ENCODE peak calls at places on chromosomes 7 and 10, in five cellular contexts. Q is sigmoid colon, X is transverse colon, U is stomach, P is IMR-90. R is an unnamed sample.

GRCh38 chr7:56046728-56047445 is 4.4 kb downstream of the PSPH start:
- DNase-seq in Q (no peak), X (no peak), U (peak), P (peak), R (peak)

GRCh38 chr10:29130190-29130673 is 158.6 kb upstream of the LYZL1 start:
- DNase-seq in Q (no peak), X (no peak), U (no peak), P (peak), R (no peak)

GRCh38 chr10:73965890-73966768 is 31.8 kb upstream of the VCL start:
- DNase-seq in Q (peak), X (peak), U (peak), P (peak), R (peak)

GRCh38 chr7:108448777-108449576 is 7.3 kb downstream of the NRCAM start:
- DNase-seq in Q (no peak), X (no peak), U (no peak), P (no peak), R (no peak)

GRCh38 chr7:103637080-103637479 is 191.1 kb upstream of the SLC26A5 start:
- DNase-seq in Q (no peak), X (no peak), U (no peak), P (peak), R (no peak)

GRCh38 chr10:34187201-34187600 is 627.9 kb downstream of the PARD3 start:
- DNase-seq in Q (no peak), X (no peak), U (no peak), P (peak), R (no peak)

GRCh38 chr10:3776796-3777571 is 8.0 kb downstream of the KLF6 start:
- DNase-seq in Q (peak), X (peak), U (peak), P (peak), R (peak)

GRCh38 chr7:1160665-1161010 is 642 bp upstream of the ZFAND2A start:
- DNase-seq in Q (no peak), X (peak), U (no peak), P (no peak), R (no peak)

GRCh38 chr10:88582806-88583583 is at the start of gene RNLS:
- DNase-seq in Q (peak), X (peak), U (peak), P (peak), R (peak)

GRCh38 chr7:47885309-47886000 is 62.8 kb downstream of the PKD1L1 start:
- DNase-seq in Q (no peak), X (no peak), U (no peak), P (no peak), R (no peak)

GRCh38 chr10:62433181-62433692 is 59.1 kb downstream of the ZNF365 start:
- DNase-seq in Q (peak), X (no peak), U (no peak), P (peak), R (no peak)

GRCh38 chr7:50679218-50680007 is 103.3 kb downstream of the GRB10 start:
- DNase-seq in Q (no peak), X (no peak), U (no peak), P (peak), R (no peak)

GRCh38 chr7:34207810-34208209 is 302.5 kb downstream of the BMPER start:
- DNase-seq in Q (no peak), X (no peak), U (no peak), P (no peak), R (no peak)

GRCh38 chr7:148987010-148987750 is 41.1 kb downstream of the PDIA4 start:
- DNase-seq in Q (peak), X (peak), U (peak), P (peak), R (peak)

GRCh38 chr7:132545756-132546155 is 30.5 kb downstream of the PLXNA4 start:
- DNase-seq in Q (no peak), X (no peak), U (no peak), P (no peak), R (no peak)

GRCh38 chr7:43193905-43194304 is 81.5 kb downstream of the HECW1 start:
- DNase-seq in Q (no peak), X (no peak), U (no peak), P (no peak), R (no peak)

GRCh38 chr10:43938810-43939209 is 290.1 kb upstream of the ZNF32 start:
- DNase-seq in Q (no peak), X (no peak), U (no peak), P (no peak), R (no peak)

GRCh38 chr10:80253266-80253962 is 36.0 kb downstream of the MAT1A start:
- DNase-seq in Q (no peak), X (no peak), U (no peak), P (no peak), R (no peak)

GRCh38 chr10:98262571-98262970 is 5.4 kb downstream of the LOXL4 start:
- DNase-seq in Q (no peak), X (no peak), U (peak), P (peak), R (no peak)

GRCh38 chr10:103333934-103334520 is 16.9 kb downstream of the PCGF6 start:
- DNase-seq in Q (no peak), X (no peak), U (no peak), P (peak), R (no peak)

GRCh38 chr10:7507887-7508726 is 97.3 kb upstream of the SFMBT2 start:
- DNase-seq in Q (no peak), X (peak), U (no peak), P (no peak), R (no peak)

GRCh38 chr10:88933584-88933983 is 19.0 kb downstream of the ACTA2 start:
- DNase-seq in Q (no peak), X (no peak), U (no peak), P (no peak), R (no peak)

GRCh38 chr10:5584895-5585516 is 60.2 kb downstream of the CALML3 start:
- DNase-seq in Q (peak), X (no peak), U (no peak), P (peak), R (no peak)

GRCh38 chr10:96501985-96502384 is 11.7 kb downstream of the TLL2 start:
- DNase-seq in Q (no peak), X (no peak), U (no peak), P (no peak), R (no peak)

GRCh38 chr7:134431805-134432204 is 27.1 kb downstream of the AKR1B1 start:
- DNase-seq in Q (no peak), X (peak), U (peak), P (no peak), R (no peak)

GRCh38 chr10:76119515-76119914 is 688.1 kb downstream of the LRMDA start:
- DNase-seq in Q (no peak), X (no peak), U (no peak), P (peak), R (no peak)

GRCh38 chr10:6143128-6143527 is 54.3 kb downstream of the RBM17 start:
- DNase-seq in Q (no peak), X (no peak), U (no peak), P (no peak), R (no peak)

GRCh38 chr10:127715782-127716378 is 21.1 kb upstream of the FOXI2 start:
- DNase-seq in Q (no peak), X (no peak), U (no peak), P (no peak), R (no peak)

GRCh38 chr10:131018886-131019500 is 292.5 kb downstream of the TCERG1L start:
- DNase-seq in Q (no peak), X (no peak), U (no peak), P (no peak), R (no peak)

GRCh38 chr7:38463277-38464224 is 167.6 kb downstream of the AMPH start:
- DNase-seq in Q (peak), X (peak), U (peak), P (peak), R (peak)

GRCh38 chr10:126704637-126705036 is 34.1 kb upstream of the C10orf90 start:
- DNase-seq in Q (no peak), X (no peak), U (no peak), P (no peak), R (no peak)

GRCh38 chr7:31688347-31688746 is 1.3 kb downstream of the PPP1R17 start:
- DNase-seq in Q (no peak), X (no peak), U (no peak), P (no peak), R (no peak)

GRCh38 chr7:13148548-13148947 is 461.1 kb downstream of the ARL4A start:
- DNase-seq in Q (no peak), X (no peak), U (no peak), P (no peak), R (no peak)

GRCh38 chr7:128262273-128263028 is 21.4 kb downstream of the LEP start:
- DNase-seq in Q (no peak), X (no peak), U (no peak), P (no peak), R (no peak)

GRCh38 chr7:122262246-122262645 is 42.3 kb downstream of the FEZF1 start:
- DNase-seq in Q (no peak), X (no peak), U (no peak), P (no peak), R (no peak)

GRCh38 chr10:112475565-112476233 is 28.7 kb downstream of the VTI1A start:
- DNase-seq in Q (no peak), X (no peak), U (no peak), P (peak), R (no peak)

GRCh38 chr10:43225787-43226153 is 41.1 kb downstream of the RASGEF1A start:
- DNase-seq in Q (peak), X (peak), U (no peak), P (no peak), R (no peak)

GRCh38 chr10:3239066-3239919 is 66.7 kb upstream of the PITRM1 start:
- DNase-seq in Q (peak), X (peak), U (peak), P (peak), R (peak)

GRCh38 chr10:4867520-4868356 is 41.7 kb downstream of the AKR1E2 start:
- DNase-seq in Q (no peak), X (no peak), U (no peak), P (peak), R (no peak)

DNA sequence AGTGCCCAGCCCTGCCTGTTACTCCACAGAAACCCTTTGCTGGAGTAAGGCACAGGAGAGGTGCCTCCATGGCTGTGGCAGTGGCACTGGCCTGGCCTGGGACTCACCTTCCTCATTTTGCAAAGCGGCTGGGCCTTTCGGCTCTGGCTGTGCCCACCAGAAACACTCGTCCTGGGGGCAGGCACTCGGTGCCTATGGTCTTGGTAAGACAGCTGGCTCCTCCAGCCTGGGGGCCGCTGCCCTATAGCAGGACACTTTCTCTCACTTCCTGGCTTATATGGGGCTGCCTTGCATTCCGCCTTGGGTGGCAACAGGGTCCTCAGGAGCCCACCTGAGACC is 13.2 kb downstream of the ZMIZ1 start:
- DNase-seq in Q (no peak), X (no peak), U (no peak), P (no peak), R (no peak)
- TF ChIP-seq POLR2A in Q (no peak), X (no peak), U (no peak), P (no peak), R (no peak)

GRCh38 chr10:17019696-17020095 is 109.9 kb downstream of the CUBN start:
- DNase-seq in Q (no peak), X (peak), U (no peak), P (peak), R (no peak)
- H3K27ac ChIP-seq in Q (no peak), X (no peak), U (no peak), P (no peak), R (no peak)

DNA sequence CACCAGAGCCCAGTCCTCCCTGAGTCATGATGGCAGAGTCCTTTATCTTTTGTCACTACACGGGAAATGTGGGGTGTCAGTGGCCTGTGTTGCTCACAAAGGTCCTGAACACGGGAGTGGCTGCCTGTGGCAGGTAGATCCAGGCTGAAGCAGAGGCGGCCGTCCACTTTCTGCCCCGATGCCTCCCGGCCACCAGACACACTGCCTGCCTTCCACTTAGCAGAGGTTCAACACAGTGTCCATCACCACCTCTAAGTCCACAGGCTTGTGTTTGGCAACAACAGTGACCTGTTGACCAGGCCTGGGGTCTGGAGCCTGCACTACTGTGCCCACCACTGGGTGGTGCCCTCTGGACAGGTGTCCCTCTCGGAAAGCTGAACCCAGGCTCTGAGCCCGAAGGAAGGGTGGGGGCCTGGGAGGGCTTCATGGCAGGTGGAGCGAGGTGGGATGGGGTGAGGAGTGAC is 49.9 kb upstream of the CAMK2B start:
- DNase-seq in Q (peak), X (no peak), U (no peak), P (no peak), R (no peak)
- TF ChIP-seq CTCF in Q (no peak), X (no peak), U (no peak), P (no peak), R (no peak)

DNA sequence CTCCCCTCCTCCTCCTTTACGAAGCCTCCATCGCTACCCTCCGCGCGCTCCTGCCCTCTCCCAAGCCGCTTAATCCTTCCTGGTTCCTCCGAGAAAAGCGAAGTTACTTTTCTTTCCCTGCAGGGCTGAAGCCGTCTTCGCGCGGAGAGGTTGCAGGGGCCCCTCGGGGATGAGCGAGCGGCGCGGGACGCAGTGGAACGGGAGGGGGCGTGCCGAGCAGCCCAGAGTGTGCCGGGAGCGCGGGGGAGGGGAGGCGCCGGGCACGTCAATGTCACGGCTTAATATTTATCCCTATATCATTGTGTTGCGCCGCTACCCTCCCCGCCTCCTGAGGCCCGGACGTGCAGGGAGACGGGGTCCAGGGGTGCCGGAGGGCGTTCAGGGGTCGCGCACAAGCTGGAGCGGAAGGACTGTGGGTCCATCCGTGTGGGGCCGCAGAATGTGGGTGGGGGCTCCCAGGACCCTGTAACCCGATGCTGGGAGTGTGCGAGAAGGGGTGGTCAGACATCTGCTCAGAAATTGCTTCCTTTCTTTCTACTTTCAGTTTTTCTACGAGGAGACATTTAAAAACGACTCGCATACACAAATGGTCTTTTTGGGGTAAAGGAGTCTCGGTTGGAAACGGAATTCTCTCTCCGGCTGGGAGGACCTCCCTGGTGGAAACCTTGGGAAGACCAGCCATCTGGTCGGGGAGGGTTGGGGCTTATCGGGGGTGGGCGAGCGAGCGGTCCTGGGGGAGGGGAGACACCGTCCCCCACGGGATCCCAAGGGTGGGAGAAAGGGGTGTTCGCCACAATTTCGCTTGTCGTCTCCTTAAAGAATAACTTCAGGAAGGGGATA is 2.4 kb downstream of the CDK6 start:
- DNase-seq in Q (peak), X (peak), U (peak), P (peak), R (peak)
- TF ChIP-seq POLR2A in Q (no peak), X (peak), U (no peak), P (no peak), R (peak)

GRCh38 chr10:99461230-99461629 is 30.8 kb upstream of the GOT1 start:
- DNase-seq in Q (no peak), X (no peak), U (no peak), P (peak), R (no peak)

GRCh38 chr10:99467236-99467999 is 37.0 kb upstream of the GOT1 start:
- DNase-seq in Q (no peak), X (no peak), U (no peak), P (peak), R (no peak)

GRCh38 chr10:99470327-99470726 is 39.9 kb upstream of the GOT1 start:
- DNase-seq in Q (no peak), X (no peak), U (no peak), P (no peak), R (no peak)

DNA sequence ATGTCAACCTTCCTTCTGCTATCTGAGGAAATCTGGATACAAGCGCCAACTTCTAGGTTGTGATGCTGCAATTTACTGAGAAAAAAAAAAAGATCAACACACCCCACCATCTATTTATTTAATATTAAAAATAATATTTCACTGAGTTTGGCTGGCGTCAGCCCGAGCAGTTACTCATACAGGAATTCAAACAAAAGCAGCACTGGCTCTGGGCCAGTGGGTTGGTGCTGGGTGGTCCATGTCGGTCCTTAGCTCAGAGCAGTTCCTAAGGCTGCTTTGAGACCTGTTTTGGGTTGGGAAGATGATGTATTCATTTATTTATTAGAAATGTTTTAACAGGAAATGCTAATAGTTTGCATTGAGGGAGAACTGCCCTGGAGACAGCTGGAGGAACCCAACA is 36.2 kb upstream of the GOT1 start:
- DNase-seq in Q (peak), X (peak), U (no peak), P (peak), R (no peak)
- H3K27ac ChIP-seq in Q (peak), X (peak), U (peak), P (no peak), R (no peak)

GRCh38 chr7:69412331-69413146 is 185.7 kb upstream of the AUTS2 start:
- DNase-seq in Q (no peak), X (peak), U (no peak), P (no peak), R (no peak)
- TF ChIP-seq CTCF in Q (no peak), X (no peak), U (no peak), P (no peak), R (no peak)

GRCh38 chr7:143882020-143882610 is 19.9 kb downstream of the TCAF1 start:
- DNase-seq in Q (peak), X (peak), U (no peak), P (peak), R (peak)
- TF ChIP-seq POLR2A in Q (no peak), X (no peak), U (no peak), P (no peak), R (no peak)

DNA sequence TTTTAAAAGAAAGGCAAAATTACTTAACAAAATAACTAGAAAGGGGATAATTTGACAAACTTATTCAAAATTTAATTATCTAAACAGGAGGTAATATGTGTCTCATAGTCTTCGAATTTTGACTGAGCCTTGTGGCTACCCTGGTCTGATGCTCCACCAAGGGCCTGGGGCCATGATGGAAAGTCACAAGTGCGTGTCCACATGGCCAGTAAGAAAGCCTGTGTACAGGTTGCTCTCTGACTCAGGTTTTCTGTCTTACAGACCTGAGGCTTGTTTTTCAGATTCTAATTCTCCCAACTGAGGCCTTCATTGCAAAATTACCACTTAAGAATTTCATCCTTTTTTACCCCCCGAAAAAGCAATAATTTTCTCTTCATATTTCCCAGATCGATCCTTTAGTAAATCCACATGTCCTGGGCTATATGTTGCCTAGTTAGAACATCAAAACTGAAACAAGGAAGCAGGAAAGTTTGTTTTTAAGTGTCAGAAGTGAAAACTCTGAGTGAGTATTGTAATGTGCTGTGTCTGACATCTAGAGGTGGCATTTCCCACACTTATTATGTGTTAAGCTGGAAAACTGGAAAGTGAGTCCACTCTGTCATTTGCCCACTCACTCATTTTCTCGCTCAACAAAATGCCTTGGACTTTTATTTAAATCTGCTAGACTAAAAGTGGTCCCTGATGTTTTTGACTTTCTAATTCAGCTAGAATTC is 10.0 kb downstream of the CYP3A43 start:
- DNase-seq in Q (no peak), X (no peak), U (no peak), P (no peak), R (no peak)
- H3K27ac ChIP-seq in Q (no peak), X (peak), U (peak), P (no peak), R (peak)

R was measured in prostate gland.